ENCODE peak calls at places on chromosomes 12 and 14, in nine cellular contexts. One of them, this sample, is unnamed.

GRCh38 chr14:104142136-104143041 is 4.0 kb downstream of the KIF26A start:
- DNase-seq in endothelial cell: no peak
- DNase-seq in fibroblast of the conjunctiva: no peak
- DNase-seq in NCI-H1694: no peak
- DNase-seq in astrocyte of the cerebellum: no peak
- DNase-seq in hepatic stellate cell: no peak
- DNase-seq in A549: no peak
- DNase-seq in iPS-NIHi11: peak
- DNase-seq in activated T-cell treated with anti-CD3 and anti-CD28 coated beads for 1 hour: no peak
- DNase-seq in this sample: no peak

GRCh38 chr12:89316705-89317139 is 35.6 kb downstream of the DUSP6 start:
- DNase-seq in endothelial cell: no peak
- DNase-seq in fibroblast of the conjunctiva: no peak
- DNase-seq in NCI-H1694: no peak
- DNase-seq in astrocyte of the cerebellum: no peak
- DNase-seq in hepatic stellate cell: no peak
- DNase-seq in A549: no peak
- DNase-seq in iPS-NIHi11: no peak
- DNase-seq in activated T-cell treated with anti-CD3 and anti-CD28 coated beads for 1 hour: no peak
- DNase-seq in this sample: no peak

GRCh38 chr12:79874665-79875064 is 60.2 kb downstream of the PPP1R12A start:
- DNase-seq in endothelial cell: no peak
- DNase-seq in fibroblast of the conjunctiva: no peak
- DNase-seq in NCI-H1694: no peak
- DNase-seq in astrocyte of the cerebellum: no peak
- DNase-seq in hepatic stellate cell: no peak
- DNase-seq in A549: no peak
- DNase-seq in iPS-NIHi11: peak
- DNase-seq in activated T-cell treated with anti-CD3 and anti-CD28 coated beads for 1 hour: no peak
- DNase-seq in this sample: no peak

GRCh38 chr12:55707841-55708694 is at the start of gene ITGA7:
- DNase-seq in endothelial cell: peak
- DNase-seq in fibroblast of the conjunctiva: no peak
- DNase-seq in NCI-H1694: peak
- DNase-seq in astrocyte of the cerebellum: no peak
- DNase-seq in hepatic stellate cell: peak
- DNase-seq in A549: peak
- DNase-seq in iPS-NIHi11: peak
- DNase-seq in activated T-cell treated with anti-CD3 and anti-CD28 coated beads for 1 hour: peak
- DNase-seq in this sample: peak

GRCh38 chr12:107884769-107885694 is 110.5 kb downstream of the ASCL4 start:
- DNase-seq in endothelial cell: peak
- DNase-seq in fibroblast of the conjunctiva: peak
- DNase-seq in NCI-H1694: peak
- DNase-seq in astrocyte of the cerebellum: peak
- DNase-seq in hepatic stellate cell: peak
- DNase-seq in A549: peak
- DNase-seq in iPS-NIHi11: peak
- DNase-seq in activated T-cell treated with anti-CD3 and anti-CD28 coated beads for 1 hour: no peak
- DNase-seq in this sample: no peak

GRCh38 chr12:104083769-104084475 is 19.6 kb downstream of the HCFC2 start:
- DNase-seq in endothelial cell: no peak
- DNase-seq in fibroblast of the conjunctiva: no peak
- DNase-seq in NCI-H1694: no peak
- DNase-seq in astrocyte of the cerebellum: no peak
- DNase-seq in hepatic stellate cell: no peak
- DNase-seq in A549: no peak
- DNase-seq in iPS-NIHi11: no peak
- DNase-seq in activated T-cell treated with anti-CD3 and anti-CD28 coated beads for 1 hour: no peak
- DNase-seq in this sample: no peak

GRCh38 chr14:72876710-72877063 is 17.2 kb downstream of the DPF3 start:
- DNase-seq in endothelial cell: no peak
- DNase-seq in fibroblast of the conjunctiva: no peak
- DNase-seq in NCI-H1694: no peak
- DNase-seq in astrocyte of the cerebellum: no peak
- DNase-seq in hepatic stellate cell: no peak
- DNase-seq in A549: no peak
- DNase-seq in iPS-NIHi11: no peak
- DNase-seq in activated T-cell treated with anti-CD3 and anti-CD28 coated beads for 1 hour: no peak
- DNase-seq in this sample: no peak

GRCh38 chr14:79629891-79630560 is 581.3 kb downstream of the DIO2 start:
- DNase-seq in endothelial cell: no peak
- DNase-seq in fibroblast of the conjunctiva: no peak
- DNase-seq in NCI-H1694: no peak
- DNase-seq in astrocyte of the cerebellum: no peak
- DNase-seq in hepatic stellate cell: no peak
- DNase-seq in A549: no peak
- DNase-seq in iPS-NIHi11: no peak
- DNase-seq in activated T-cell treated with anti-CD3 and anti-CD28 coated beads for 1 hour: no peak
- DNase-seq in this sample: no peak

GRCh38 chr12:52918784-52919183 is 13.9 kb upstream of the KRT8 start:
- DNase-seq in endothelial cell: no peak
- DNase-seq in fibroblast of the conjunctiva: no peak
- DNase-seq in NCI-H1694: no peak
- DNase-seq in astrocyte of the cerebellum: no peak
- DNase-seq in hepatic stellate cell: no peak
- DNase-seq in A549: no peak
- DNase-seq in iPS-NIHi11: no peak
- DNase-seq in activated T-cell treated with anti-CD3 and anti-CD28 coated beads for 1 hour: no peak
- DNase-seq in this sample: no peak

GRCh38 chr12:102913453-102914226 is 3.4 kb downstream of the PAH start:
- DNase-seq in endothelial cell: no peak
- DNase-seq in fibroblast of the conjunctiva: no peak
- DNase-seq in NCI-H1694: no peak
- DNase-seq in astrocyte of the cerebellum: no peak
- DNase-seq in hepatic stellate cell: no peak
- DNase-seq in A549: no peak
- DNase-seq in iPS-NIHi11: no peak
- DNase-seq in activated T-cell treated with anti-CD3 and anti-CD28 coated beads for 1 hour: no peak
- DNase-seq in this sample: no peak

GRCh38 chr14:83847102-83847501 is 1682.8 kb upstream of the FLRT2 start:
- DNase-seq in endothelial cell: no peak
- DNase-seq in fibroblast of the conjunctiva: no peak
- DNase-seq in NCI-H1694: no peak
- DNase-seq in astrocyte of the cerebellum: no peak
- DNase-seq in hepatic stellate cell: no peak
- DNase-seq in A549: no peak
- DNase-seq in iPS-NIHi11: no peak
- DNase-seq in activated T-cell treated with anti-CD3 and anti-CD28 coated beads for 1 hour: no peak
- DNase-seq in this sample: no peak

GRCh38 chr12:121966959-121967358 is 48.6 kb downstream of the CFAP251 start:
- DNase-seq in endothelial cell: no peak
- DNase-seq in fibroblast of the conjunctiva: no peak
- DNase-seq in NCI-H1694: no peak
- DNase-seq in astrocyte of the cerebellum: no peak
- DNase-seq in hepatic stellate cell: no peak
- DNase-seq in A549: no peak
- DNase-seq in iPS-NIHi11: no peak
- DNase-seq in activated T-cell treated with anti-CD3 and anti-CD28 coated beads for 1 hour: no peak
- DNase-seq in this sample: no peak

GRCh38 chr14:39431416-39432178 is 636 bp downstream of the FBXO33 start:
- DNase-seq in endothelial cell: peak
- DNase-seq in fibroblast of the conjunctiva: no peak
- DNase-seq in NCI-H1694: no peak
- DNase-seq in astrocyte of the cerebellum: no peak
- DNase-seq in hepatic stellate cell: peak
- DNase-seq in A549: peak
- DNase-seq in iPS-NIHi11: peak
- DNase-seq in activated T-cell treated with anti-CD3 and anti-CD28 coated beads for 1 hour: peak
- DNase-seq in this sample: peak

GRCh38 chr12:33322519-33322918 is 117.1 kb downstream of the SYT10 start:
- DNase-seq in endothelial cell: no peak
- DNase-seq in fibroblast of the conjunctiva: no peak
- DNase-seq in NCI-H1694: no peak
- DNase-seq in astrocyte of the cerebellum: no peak
- DNase-seq in hepatic stellate cell: no peak
- DNase-seq in A549: no peak
- DNase-seq in iPS-NIHi11: peak
- DNase-seq in activated T-cell treated with anti-CD3 and anti-CD28 coated beads for 1 hour: no peak
- DNase-seq in this sample: no peak

GRCh38 chr14:74519316-74520074 is 25.9 kb downstream of the ISCA2 start:
- DNase-seq in endothelial cell: no peak
- DNase-seq in fibroblast of the conjunctiva: no peak
- DNase-seq in NCI-H1694: no peak
- DNase-seq in astrocyte of the cerebellum: no peak
- DNase-seq in hepatic stellate cell: no peak
- DNase-seq in A549: no peak
- DNase-seq in iPS-NIHi11: no peak
- DNase-seq in activated T-cell treated with anti-CD3 and anti-CD28 coated beads for 1 hour: no peak
- DNase-seq in this sample: no peak

GRCh38 chr14:99792551-99793212 is 531 bp upstream of the EML1 start:
- DNase-seq in endothelial cell: peak
- DNase-seq in fibroblast of the conjunctiva: no peak
- DNase-seq in NCI-H1694: no peak
- DNase-seq in astrocyte of the cerebellum: no peak
- DNase-seq in hepatic stellate cell: no peak
- DNase-seq in A549: no peak
- DNase-seq in iPS-NIHi11: no peak
- DNase-seq in activated T-cell treated with anti-CD3 and anti-CD28 coated beads for 1 hour: no peak
- DNase-seq in this sample: no peak

GRCh38 chr14:49315570-49315969 is 270.6 kb downstream of the RPS29 start:
- DNase-seq in endothelial cell: no peak
- DNase-seq in fibroblast of the conjunctiva: no peak
- DNase-seq in NCI-H1694: no peak
- DNase-seq in astrocyte of the cerebellum: no peak
- DNase-seq in hepatic stellate cell: no peak
- DNase-seq in A549: no peak
- DNase-seq in iPS-NIHi11: no peak
- DNase-seq in activated T-cell treated with anti-CD3 and anti-CD28 coated beads for 1 hour: no peak
- DNase-seq in this sample: no peak

GRCh38 chr12:88996389-88996788 is 355.9 kb downstream of the DUSP6 start:
- DNase-seq in endothelial cell: no peak
- DNase-seq in fibroblast of the conjunctiva: no peak
- DNase-seq in NCI-H1694: no peak
- DNase-seq in astrocyte of the cerebellum: no peak
- DNase-seq in hepatic stellate cell: no peak
- DNase-seq in A549: no peak
- DNase-seq in iPS-NIHi11: no peak
- DNase-seq in activated T-cell treated with anti-CD3 and anti-CD28 coated beads for 1 hour: no peak
- DNase-seq in this sample: no peak

GRCh38 chr12:96811083-96811482 is 96.0 kb upstream of the NEDD1 start:
- DNase-seq in endothelial cell: no peak
- DNase-seq in fibroblast of the conjunctiva: no peak
- DNase-seq in NCI-H1694: no peak
- DNase-seq in astrocyte of the cerebellum: peak
- DNase-seq in hepatic stellate cell: peak
- DNase-seq in A549: peak
- DNase-seq in iPS-NIHi11: no peak
- DNase-seq in activated T-cell treated with anti-CD3 and anti-CD28 coated beads for 1 hour: no peak
- DNase-seq in this sample: no peak

GRCh38 chr12:51924551-51925399 is 17.5 kb downstream of the ACVRL1 start:
- DNase-seq in endothelial cell: no peak
- DNase-seq in fibroblast of the conjunctiva: no peak
- DNase-seq in NCI-H1694: no peak
- DNase-seq in astrocyte of the cerebellum: no peak
- DNase-seq in hepatic stellate cell: no peak
- DNase-seq in A549: no peak
- DNase-seq in iPS-NIHi11: no peak
- DNase-seq in activated T-cell treated with anti-CD3 and anti-CD28 coated beads for 1 hour: no peak
- DNase-seq in this sample: no peak

GRCh38 chr12:31474751-31475150 is 116.2 kb downstream of the DENND5B start:
- DNase-seq in endothelial cell: no peak
- DNase-seq in fibroblast of the conjunctiva: no peak
- DNase-seq in NCI-H1694: no peak
- DNase-seq in astrocyte of the cerebellum: no peak
- DNase-seq in hepatic stellate cell: no peak
- DNase-seq in A549: no peak
- DNase-seq in iPS-NIHi11: no peak
- DNase-seq in activated T-cell treated with anti-CD3 and anti-CD28 coated beads for 1 hour: no peak
- DNase-seq in this sample: no peak

GRCh38 chr12:21539797-21540196 is 13.7 kb downstream of the SPX start:
- DNase-seq in endothelial cell: no peak
- DNase-seq in fibroblast of the conjunctiva: no peak
- DNase-seq in NCI-H1694: no peak
- DNase-seq in astrocyte of the cerebellum: no peak
- DNase-seq in hepatic stellate cell: no peak
- DNase-seq in A549: no peak
- DNase-seq in iPS-NIHi11: no peak
- DNase-seq in activated T-cell treated with anti-CD3 and anti-CD28 coated beads for 1 hour: no peak
- DNase-seq in this sample: no peak

GRCh38 chr12:131012279-131013069 is 58.8 kb downstream of the ADGRD1 start:
- DNase-seq in endothelial cell: no peak
- DNase-seq in fibroblast of the conjunctiva: no peak
- DNase-seq in NCI-H1694: no peak
- DNase-seq in astrocyte of the cerebellum: no peak
- DNase-seq in hepatic stellate cell: no peak
- DNase-seq in A549: no peak
- DNase-seq in iPS-NIHi11: no peak
- DNase-seq in activated T-cell treated with anti-CD3 and anti-CD28 coated beads for 1 hour: no peak
- DNase-seq in this sample: no peak

GRCh38 chr14:101236496-101237240 is 324.6 kb upstream of the DIO3 start:
- DNase-seq in endothelial cell: no peak
- DNase-seq in fibroblast of the conjunctiva: no peak
- DNase-seq in NCI-H1694: no peak
- DNase-seq in astrocyte of the cerebellum: no peak
- DNase-seq in hepatic stellate cell: no peak
- DNase-seq in A549: no peak
- DNase-seq in iPS-NIHi11: no peak
- DNase-seq in activated T-cell treated with anti-CD3 and anti-CD28 coated beads for 1 hour: no peak
- DNase-seq in this sample: no peak

GRCh38 chr12:131230340-131231099 is 276.8 kb downstream of the ADGRD1 start:
- DNase-seq in endothelial cell: no peak
- DNase-seq in fibroblast of the conjunctiva: no peak
- DNase-seq in NCI-H1694: no peak
- DNase-seq in astrocyte of the cerebellum: no peak
- DNase-seq in hepatic stellate cell: no peak
- DNase-seq in A549: no peak
- DNase-seq in iPS-NIHi11: no peak
- DNase-seq in activated T-cell treated with anti-CD3 and anti-CD28 coated beads for 1 hour: no peak
- DNase-seq in this sample: no peak

GRCh38 chr12:89333564-89334252 is 18.6 kb downstream of the DUSP6 start:
- DNase-seq in endothelial cell: no peak
- DNase-seq in fibroblast of the conjunctiva: no peak
- DNase-seq in NCI-H1694: no peak
- DNase-seq in astrocyte of the cerebellum: no peak
- DNase-seq in hepatic stellate cell: no peak
- DNase-seq in A549: no peak
- DNase-seq in iPS-NIHi11: no peak
- DNase-seq in activated T-cell treated with anti-CD3 and anti-CD28 coated beads for 1 hour: no peak
- DNase-seq in this sample: no peak

This sample was measured in 8988T.